ENCODE peak calls at places on chromosomes 7 and 10, in seven cellular contexts. P, C, S, A, B, Y and V are unnamed samples.

GRCh38 chr10:100534726-100535125 is 1.0 kb upstream of the HIF1AN start:
- DNase-seq in S (no peak), Y (no peak), B (peak), A (no peak), P (no peak), C (no peak), V (no peak)

GRCh38 chr10:59176241-59177030 is at the start of gene PHYHIPL:
- DNase-seq in Y (peak), A (no peak), P (peak), C (no peak), B (peak), S (no peak), V (peak)

GRCh38 chr10:58326967-58327381 is 7.8 kb upstream of the UBE2D1 start:
- DNase-seq in C (no peak), A (no peak), B (no peak), P (peak), Y (no peak), S (no peak), V (peak)

GRCh38 chr7:83413831-83414230 is 235.1 kb downstream of the SEMA3E start:
- DNase-seq in P (no peak), A (no peak), S (no peak), B (no peak), Y (peak), C (no peak), V (no peak)

GRCh38 chr7:1845536-1846311 is 175.6 kb downstream of the ELFN1 start:
- DNase-seq in P (no peak), C (no peak), S (no peak), A (no peak), B (no peak), Y (no peak), V (no peak)

GRCh38 chr10:85175635-85176034 is 847.2 kb downstream of the CCSER2 start:
- DNase-seq in P (peak), C (no peak), S (no peak), A (no peak), B (no peak), Y (no peak), V (peak)

GRCh38 chr7:30166155-30166840 is 31.5 kb downstream of the MTURN start:
- DNase-seq in B (peak), A (no peak), Y (peak), P (no peak), S (no peak), C (no peak), V (no peak)

GRCh38 chr10:23293145-23293724 is 51.4 kb downstream of the C10orf67 start:
- DNase-seq in A (peak), C (peak), S (peak), B (no peak), Y (peak), P (peak), V (peak)

GRCh38 chr10:23331567-23332290 is 12.9 kb downstream of the C10orf67 start:
- DNase-seq in B (no peak), S (peak), C (no peak), P (no peak), A (peak), Y (no peak), V (no peak)

GRCh38 chr7:141585592-141586510 is 34.6 kb downstream of the AGK start:
- DNase-seq in P (no peak), A (peak), S (peak), C (peak), Y (no peak), B (peak), V (no peak)

GRCh38 chr7:33790746-33791145 is 114.6 kb upstream of the BMPER start:
- DNase-seq in S (no peak), A (no peak), C (no peak), Y (no peak), P (peak), B (no peak), V (peak)

GRCh38 chr10:70573599-70574506 is 28.7 kb downstream of the PRF1 start:
- DNase-seq in C (no peak), P (no peak), A (no peak), B (no peak), S (no peak), Y (no peak), V (no peak)